ENCODE peak calls at places on chromosomes 11 and 22, in four cellular contexts. U is mesenteric fat pad, B is aorta, Z is dorsolateral prefrontal cortex. X is an unnamed sample.

GRCh38 chr22:22343603-22344276 is 99.2 kb downstream of the VPREB1 start:
- DNase-seq in U (no peak), B (no peak), Z (no peak), X (no peak)

GRCh38 chr11:75839851-75840250 is 24.8 kb downstream of the UVRAG start:
- DNase-seq in U (no peak), B (no peak), Z (no peak), X (no peak)

GRCh38 chr11:120929664-120930154 is 94.2 kb upstream of the TBCEL start:
- DNase-seq in U (no peak), B (no peak), Z (no peak), X (peak)

GRCh38 chr22:19565921-19566598 is 41.9 kb upstream of the CLDN5 start:
- DNase-seq in U (peak), B (no peak), Z (no peak), X (peak)

GRCh38 chr22:37499006-37499707 is 13.0 kb upstream of the MFNG start:
- DNase-seq in U (no peak), B (no peak), Z (no peak), X (no peak)

GRCh38 chr11:59666969-59667368 is 1.9 kb downstream of the PATL1 start:
- DNase-seq in U (no peak), B (no peak), Z (no peak), X (no peak)

GRCh38 chr22:42173183-42173926 is 42.7 kb upstream of the CYP2D6 start:
- DNase-seq in U (no peak), B (no peak), Z (no peak), X (no peak)

GRCh38 chr22:17120281-17120680 is 879 bp downstream of the TMEM121B start:
- DNase-seq in U (no peak), B (peak), Z (no peak), X (peak)

GRCh38 chr22:46415816-46416536 is 80.5 kb downstream of the TRMU start:
- DNase-seq in U (no peak), B (no peak), Z (no peak), X (no peak)

GRCh38 chr11:2585566-2586090 is 114.2 kb downstream of the KCNQ1OT1 start:
- DNase-seq in U (no peak), B (no peak), Z (peak), X (no peak)

GRCh38 chr11:125494987-125495725 is 909 bp downstream of the FEZ1 start:
- DNase-seq in U (no peak), B (peak), Z (peak), X (no peak)

GRCh38 chr11:22426915-22427314 is 88.7 kb downstream of the SLC17A6 start:
- DNase-seq in U (no peak), B (no peak), Z (no peak), X (no peak)

GRCh38 chr22:40383905-40384304 is 13.5 kb downstream of the SGSM3 start:
- DNase-seq in U (no peak), B (no peak), Z (no peak), X (no peak)

GRCh38 chr11:121141051-121141450 is 40.0 kb downstream of the TECTA start:
- DNase-seq in U (no peak), B (no peak), Z (no peak), X (no peak)

GRCh38 chr11:83713701-83714100 is 427.5 kb upstream of the CCDC90B start:
- DNase-seq in U (no peak), B (no peak), Z (peak), X (no peak)

GRCh38 chr11:74570266-74571061 is 21.9 kb upstream of the POLD3 start:
- DNase-seq in U (no peak), B (no peak), Z (no peak), X (peak)

GRCh38 chr11:59550368-59550841 is 39.1 kb downstream of the OR4D9 start:
- DNase-seq in U (peak), B (peak), Z (peak), X (peak)

GRCh38 chr11:35223429-35223828 is 84.5 kb downstream of the CD44 start:
- DNase-seq in U (no peak), B (no peak), Z (no peak), X (no peak)

GRCh38 chr11:126355324-126355925 is at the start of gene ST3GAL4:
- DNase-seq in U (peak), B (peak), Z (peak), X (peak)

GRCh38 chr11:105367129-105367528 is 227.6 kb upstream of the CARD18 start:
- DNase-seq in U (no peak), B (no peak), Z (no peak), X (no peak)

GRCh38 chr11:47905358-47906059 is 57.4 kb upstream of the NUP160 start:
- DNase-seq in U (peak), B (no peak), Z (no peak), X (no peak)

GRCh38 chr22:23533328-23533762 is 46.7 kb downstream of the IGLL1 start:
- DNase-seq in U (no peak), B (peak), Z (no peak), X (no peak)

GRCh38 chr22:44972363-44973083 is 37.3 kb downstream of the PHF21B start:
- DNase-seq in U (no peak), B (no peak), Z (no peak), X (no peak)

GRCh38 chr11:40202569-40202968 is 1256.9 kb downstream of the LRRC4C start:
- DNase-seq in U (no peak), B (no peak), Z (no peak), X (no peak)

GRCh38 chr11:101915811-101916291 is 471 bp downstream of the ANGPTL5 start:
- DNase-seq in U (no peak), B (no peak), Z (no peak), X (no peak)

GRCh38 chr11:119617343-119617713 is 111.7 kb downstream of the NECTIN1 start:
- DNase-seq in U (no peak), B (no peak), Z (peak), X (no peak)

GRCh38 chr11:14312736-14313438 is 46.1 kb downstream of the RRAS2 start:
- DNase-seq in U (no peak), B (no peak), Z (no peak), X (peak)

GRCh38 chr22:25935266-25936058 is 193.5 kb downstream of the MYO18B start:
- DNase-seq in U (no peak), B (no peak), Z (no peak), X (no peak)

GRCh38 chr11:101807521-101807920 is 107.3 kb upstream of the CEP126 start:
- DNase-seq in U (no peak), B (no peak), Z (no peak), X (no peak)

GRCh38 chr22:34966980-34967379 is 99.0 kb upstream of the ISX start:
- DNase-seq in U (no peak), B (no peak), Z (no peak), X (peak)

GRCh38 chr11:13963949-13964770 is 1.6 kb downstream of the SPON1 start:
- DNase-seq in U (no peak), B (peak), Z (no peak), X (peak)

GRCh38 chr11:4459470-4459869 is 10.4 kb downstream of the OR52K2 start:
- DNase-seq in U (no peak), B (no peak), Z (no peak), X (no peak)

GRCh38 chr11:69085490-69086095 is 36.9 kb downstream of the TPCN2 start:
- DNase-seq in U (no peak), B (no peak), Z (no peak), X (no peak)

GRCh38 chr22:26325641-26326040 is 103.4 kb upstream of the ASPHD2 start:
- DNase-seq in U (no peak), B (no peak), Z (no peak), X (no peak)

GRCh38 chr11:105466582-105467228 is 143.2 kb upstream of the GRIA4 start:
- DNase-seq in U (no peak), B (no peak), Z (no peak), X (no peak)

X was measured in LoVo.